ENCODE peak calls at places on chromosome 18, in four cellular contexts. F is HCT116, C is pancreas, X is breast epithelium. T is an unnamed sample.

GRCh38 chr18:48829443-48830149 is 121.2 kb downstream of the SMAD7 start:
- DNase-seq in F (no peak), C (peak; percentile 13), X (no peak), T (no peak)

GRCh38 chr18:8177330-8178016 is 431.8 kb upstream of the RAB12 start:
- DNase-seq in F (no peak), C (peak; percentile 27), X (no peak), T (no peak)

GRCh38 chr18:36544036-36544725 is 246.7 kb downstream of the FHOD3 start:
- DNase-seq in F (no peak), C (no peak), X (peak; percentile 69), T (no peak)

GRCh38 chr18:11909597-11910026 is 1.5 kb upstream of the MPPE1 start:
- DNase-seq in F (no peak), C (no peak), X (no peak), T (no peak)

GRCh38 chr18:36446059-36446458 is 148.5 kb downstream of the FHOD3 start:
- DNase-seq in F (no peak), C (no peak), X (no peak), T (no peak)

GRCh38 chr18:48922801-48923730 is 27.7 kb downstream of the SMAD7 start:
- DNase-seq in F (no peak), C (no peak), X (no peak), T (no peak)

GRCh38 chr18:57052173-57052572 is 94.7 kb upstream of the BOD1L2 start:
- DNase-seq in F (no peak), C (no peak), X (no peak), T (no peak)

GRCh38 chr18:76565238-76566173 is 70.5 kb upstream of the ZNF516 start:
- DNase-seq in F (no peak), C (peak; percentile 69), X (peak; percentile 74), T (no peak)

GRCh38 chr18:37586641-37587225 is 21.1 kb upstream of the CELF4 start:
- DNase-seq in F (no peak), C (no peak), X (no peak), T (no peak)

GRCh38 chr18:10797882-10798281 is 272.1 kb downstream of the NAPG start:
- DNase-seq in F (no peak), C (no peak), X (no peak), T (no peak)

GRCh38 chr18:68164909-68165308 is 550.0 kb downstream of the TMX3 start:
- DNase-seq in F (no peak), C (no peak), X (no peak), T (no peak)

GRCh38 chr18:48862116-48862515 is 88.6 kb downstream of the SMAD7 start:
- DNase-seq in F (no peak), C (no peak), X (no peak), T (no peak)

GRCh38 chr18:74531043-74531442 is 3.3 kb upstream of the CNDP1 start:
- DNase-seq in F (no peak), C (no peak), X (no peak), T (no peak)

GRCh38 chr18:49898421-49898820 is 85.1 kb upstream of the ACAA2 start:
- DNase-seq in F (peak; percentile 18), C (peak; percentile 48), X (no peak), T (peak; percentile 67)

GRCh38 chr18:74281011-74281638 is 10.6 kb downstream of the CYB5A start:
- DNase-seq in F (no peak), C (no peak), X (no peak), T (no peak)

GRCh38 chr18:76932026-76932819 is 109.9 kb downstream of the ZNF236 start:
- DNase-seq in F (no peak), C (no peak), X (no peak), T (no peak)

GRCh38 chr18:75107931-75108276 is 101.0 kb downstream of the PTGR3 start:
- DNase-seq in F (no peak), C (no peak), X (no peak), T (no peak)

GRCh38 chr18:29912351-29912750 is 1130.2 kb downstream of the DSC3 start:
- DNase-seq in F (no peak), C (no peak), X (no peak), T (no peak)

GRCh38 chr18:79574938-79575525 is 104.6 kb upstream of the CTDP1 start:
- DNase-seq in F (no peak), C (peak; percentile 11), X (no peak), T (peak; percentile 13)
- H3K4me1 ChIP-seq in F (peaks cover 14% of the 10 kb centered on the region), C (peaks cover 23% of the 10 kb centered on the region), X (peaks cover 9% of the 10 kb centered on the region), T (no peaks in the 10 kb centered on the region)

DNA sequence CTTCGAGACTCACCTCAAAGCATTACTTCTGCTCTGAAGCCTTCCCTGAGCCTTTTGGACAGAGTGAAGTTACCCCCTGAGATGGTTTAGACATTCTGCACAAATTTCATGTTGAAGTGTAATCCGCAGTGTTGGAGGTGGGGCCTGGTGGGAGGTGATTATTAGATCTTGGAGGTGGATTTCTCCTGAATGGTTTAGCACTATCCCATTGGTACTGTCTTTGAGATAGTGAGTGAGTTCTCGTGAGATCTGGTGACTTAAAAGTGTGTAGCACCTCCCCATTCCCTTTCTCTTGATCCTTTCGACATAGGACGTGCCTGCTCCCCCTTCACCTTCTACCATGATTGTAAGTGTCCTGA is 8.8 kb downstream of the ENOSF1 start:
- DNase-seq in F (no peak), C (no peak), X (no peak), T (peak; percentile 3)
- H3K27ac ChIP-seq in F (no peak overlapping the region), C (no peak overlapping the region), X (peak overlapping the region; percentile 84), T (no peak overlapping the region)

DNA sequence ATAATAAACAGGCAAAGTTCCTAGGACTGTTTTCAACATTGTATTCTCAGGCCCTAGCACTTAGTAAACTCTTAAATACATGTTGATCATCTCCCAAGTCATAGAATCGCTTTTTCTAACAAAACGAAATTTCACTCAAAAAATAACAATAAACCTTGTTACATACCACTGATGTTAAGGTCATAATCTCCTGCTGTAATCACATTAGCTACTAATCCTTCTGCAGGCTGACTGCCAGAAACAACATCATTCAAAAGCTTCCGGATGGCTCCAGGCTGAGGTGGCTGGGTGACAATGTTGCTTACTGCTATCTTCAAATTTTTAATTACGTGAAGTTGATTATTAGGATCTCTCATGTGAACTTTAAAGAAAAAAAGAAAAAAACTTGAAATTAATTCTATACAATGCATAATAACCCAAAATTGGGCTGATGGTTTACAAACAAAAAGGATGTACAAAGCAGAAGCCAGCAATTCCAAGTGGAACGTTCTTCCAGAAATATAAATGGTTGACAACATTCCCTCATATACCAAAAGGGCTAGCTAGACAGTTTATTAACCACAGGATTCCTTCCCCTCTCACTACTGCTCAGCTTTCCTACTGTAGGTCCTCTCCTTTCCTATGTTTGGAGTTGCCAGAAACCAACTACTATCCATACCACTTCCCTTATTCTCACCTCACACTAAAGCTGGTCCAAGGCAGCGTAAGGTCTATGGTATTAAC is 11.6 kb downstream of the TRAPPC8 start:
- DNase-seq in F (no peak), C (no peak), X (no peak), T (no peak)
- H3K36me3 ChIP-seq in F (no peaks in the 10 kb centered on the region), C (no peaks in the 10 kb centered on the region), X (no peaks in the 10 kb centered on the region), T (no peaks in the 10 kb centered on the region)

DNA sequence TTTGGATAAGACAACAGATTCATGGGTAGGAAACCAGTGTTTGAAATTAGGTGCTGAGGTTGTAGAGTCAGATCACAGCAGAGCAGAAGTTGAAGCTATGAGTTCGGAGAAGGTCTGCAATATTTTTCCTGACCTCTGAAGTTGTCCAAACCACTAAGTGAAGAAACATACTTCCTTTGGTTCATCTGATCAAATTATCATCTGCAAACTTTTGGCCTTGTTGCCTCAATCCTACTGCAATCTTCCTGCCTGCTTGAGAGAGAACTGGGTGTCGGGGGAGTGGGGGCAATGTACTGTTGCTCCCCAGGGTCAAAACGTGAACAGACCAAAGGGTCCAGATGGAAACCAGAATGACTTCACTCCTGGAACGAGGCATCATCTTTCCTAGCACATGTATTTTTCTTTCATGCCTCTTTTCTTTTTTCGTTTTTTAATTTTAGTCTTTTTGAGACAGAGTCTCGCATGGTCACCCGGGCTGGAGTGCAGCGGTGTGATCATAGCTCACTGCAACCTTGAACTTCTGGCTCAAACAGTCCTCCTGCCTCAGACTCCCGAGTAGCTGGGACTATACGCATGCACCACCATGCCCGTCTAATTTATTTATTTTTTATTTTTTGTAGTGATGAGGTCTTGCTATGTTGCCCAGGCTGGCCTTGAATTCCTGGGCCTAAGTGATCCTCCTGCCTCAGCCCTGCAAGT is 42.7 kb downstream of the RAB31 start:
- DNase-seq in F (no peak), C (no peak), X (no peak), T (no peak)
- H3K4me1 ChIP-seq in F (peaks cover 2% of the 10 kb centered on the region), C (no peaks in the 10 kb centered on the region), X (no peaks in the 10 kb centered on the region), T (no peaks in the 10 kb centered on the region)

GRCh38 chr18:58196164-58196563 is 152.1 kb downstream of the NEDD4L start:
- DNase-seq in F (no peak), C (no peak), X (no peak), T (no peak)

GRCh38 chr18:58196881-58197872 is 153.2 kb downstream of the NEDD4L start:
- DNase-seq in F (no peak), C (no peak), X (peak; percentile 68), T (no peak)

GRCh38 chr18:58192519-58192918 is 148.5 kb downstream of the NEDD4L start:
- DNase-seq in F (no peak), C (no peak), X (no peak), T (no peak)

GRCh38 chr18:58194028-58194427 is 150.0 kb downstream of the NEDD4L start:
- DNase-seq in F (no peak), C (peak; percentile 58), X (no peak), T (no peak)

DNA sequence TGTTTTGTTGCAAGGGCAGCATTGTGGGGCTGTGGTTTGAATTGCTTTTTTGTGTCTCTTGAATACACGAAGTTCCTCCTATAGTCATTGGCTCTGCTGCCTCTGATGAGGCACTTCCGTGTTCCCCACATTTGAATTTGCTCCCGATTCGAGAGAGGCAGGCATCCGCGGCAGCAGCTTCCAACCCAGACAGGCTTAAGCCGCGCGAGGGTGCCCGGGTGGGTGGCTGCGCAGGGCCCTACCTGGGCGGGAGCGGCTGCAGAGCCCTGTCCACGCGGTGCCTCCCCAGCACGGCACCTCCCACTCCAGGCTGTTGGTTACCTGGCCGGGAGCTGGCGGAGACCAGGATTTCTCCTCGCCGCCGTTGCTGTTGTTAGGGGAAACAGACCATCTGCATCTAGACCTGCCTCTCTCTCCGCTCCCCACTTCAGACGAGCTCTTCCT is 151.3 kb downstream of the NEDD4L start:
- DNase-seq in F (no peak), C (peak; percentile 55), X (peak; percentile 78), T (peak; percentile 37)
- H3K27ac ChIP-seq in F (peak overlapping the region; percentile 35), C (peak overlapping the region; percentile 53), X (peak overlapping the region; percentile 86), T (peak overlapping the region; percentile 9)

GRCh38 chr18:51182824-51183223 is 14.7 kb downstream of the MEX3C start:
- DNase-seq in F (no peak), C (no peak), X (no peak), T (no peak)
- H3K36me3 ChIP-seq in F (no peaks in the 10 kb centered on the region), C (no peaks in the 10 kb centered on the region), X (no peaks in the 10 kb centered on the region), T (peaks cover 4% of the 10 kb centered on the region)

GRCh38 chr18:24016643-24017042 is 2.1 kb downstream of the TTC39C start:
- DNase-seq in F (peak; percentile 26), C (no peak), X (no peak), T (no peak)

GRCh38 chr18:24019641-24020331 is 5.2 kb downstream of the TTC39C start:
- DNase-seq in F (no peak), C (no peak), X (no peak), T (peak; percentile 73)

GRCh38 chr18:24021505-24021904 is 7.0 kb downstream of the TTC39C start:
- DNase-seq in F (no peak), C (no peak), X (no peak), T (no peak)

GRCh38 chr18:24015897-24016631 is 1.5 kb downstream of the TTC39C start:
- DNase-seq in F (no peak), C (no peak), X (no peak), T (peak; percentile 30)

GRCh38 chr18:24018299-24018910 is 3.9 kb downstream of the TTC39C start:
- DNase-seq in F (no peak), C (no peak), X (no peak), T (no peak)
- H3K4me1 ChIP-seq in F (peaks cover 9% of the 10 kb centered on the region), C (peaks cover 12% of the 10 kb centered on the region), X (peaks cover 17% of the 10 kb centered on the region), T (peaks cover 80% of the 10 kb centered on the region)

T was measured in naive thymus-derived CD4-positive, alpha-beta T cell.